ENCODE peak calls at places on chromosomes 1 and 21, in four cellular contexts. One of them, this sample, is unnamed.

GRCh38 chr1:112272101-112272772 is 123.8 kb upstream of the CTTNBP2NL start:
- DNase-seq in tibial artery: no peak
- DNase-seq in adrenal gland: no peak
- DNase-seq in RWPE1: no peak
- DNase-seq in this sample: no peak

GRCh38 chr1:153749408-153750005 is 21.7 kb downstream of the INTS3 start:
- DNase-seq in tibial artery: peak; percentile 92
- DNase-seq in adrenal gland: peak; percentile 89
- DNase-seq in RWPE1: peak; percentile 87
- DNase-seq in this sample: peak; percentile 80

GRCh38 chr1:162823231-162823630 is 32.7 kb downstream of the HSD17B7 start:
- DNase-seq in adrenal gland: no peak
- DNase-seq in RWPE1: no peak
- DNase-seq in tibial artery: no peak
- DNase-seq in this sample: no peak

GRCh38 chr1:219582310-219582709 is 30.6 kb downstream of the ZC3H11B start:
- DNase-seq in tibial artery: no peak
- DNase-seq in adrenal gland: no peak
- DNase-seq in RWPE1: no peak
- DNase-seq in this sample: no peak

GRCh38 chr1:63607322-63607721 is 14.1 kb downstream of the PGM1 start:
- DNase-seq in RWPE1: no peak
- DNase-seq in adrenal gland: no peak
- DNase-seq in tibial artery: no peak
- DNase-seq in this sample: no peak

GRCh38 chr21:40555129-40555528 is 291.8 kb downstream of the DSCAM start:
- DNase-seq in tibial artery: no peak
- DNase-seq in adrenal gland: no peak
- DNase-seq in RWPE1: no peak
- DNase-seq in this sample: no peak

GRCh38 chr1:23556661-23557470 is 2.4 kb downstream of the ID3 start:
- DNase-seq in adrenal gland: no peak
- DNase-seq in RWPE1: peak; percentile 74
- DNase-seq in tibial artery: no peak
- DNase-seq in this sample: no peak

GRCh38 chr21:21401444-21401843 is 403.2 kb downstream of the NCAM2 start:
- DNase-seq in tibial artery: no peak
- DNase-seq in RWPE1: no peak
- DNase-seq in adrenal gland: no peak
- DNase-seq in this sample: no peak

GRCh38 chr1:21764615-21765423 is 18.1 kb downstream of the USP48 start:
- DNase-seq in tibial artery: peak; percentile 65
- DNase-seq in adrenal gland: peak; percentile 92
- DNase-seq in RWPE1: peak; percentile 68
- DNase-seq in this sample: no peak

GRCh38 chr1:73065585-73065984 is 783.2 kb upstream of the NEGR1 start:
- DNase-seq in RWPE1: no peak
- DNase-seq in adrenal gland: no peak
- DNase-seq in tibial artery: no peak
- DNase-seq in this sample: no peak

GRCh38 chr21:42704861-42705260 is 51.4 kb downstream of the PDE9A start:
- DNase-seq in RWPE1: no peak
- DNase-seq in tibial artery: no peak
- DNase-seq in adrenal gland: no peak
- DNase-seq in this sample: no peak

GRCh38 chr1:220887202-220887867 is 8.1 kb downstream of the HLX start:
- DNase-seq in tibial artery: no peak
- DNase-seq in RWPE1: no peak
- DNase-seq in adrenal gland: no peak
- DNase-seq in this sample: no peak

GRCh38 chr1:27521336-27522147 is 31.6 kb upstream of the WASF2 start:
- DNase-seq in RWPE1: no peak
- DNase-seq in adrenal gland: no peak
- DNase-seq in tibial artery: peak; percentile 46
- DNase-seq in this sample: no peak

GRCh38 chr1:54396280-54396903 is 9.8 kb downstream of the SSBP3 start:
- DNase-seq in tibial artery: no peak
- DNase-seq in RWPE1: no peak
- DNase-seq in adrenal gland: no peak
- DNase-seq in this sample: no peak

GRCh38 chr1:234069760-234070159 is 165.3 kb downstream of the SLC35F3 start:
- DNase-seq in tibial artery: no peak
- DNase-seq in RWPE1: no peak
- DNase-seq in adrenal gland: no peak
- DNase-seq in this sample: no peak

GRCh38 chr1:9792156-9793042 is 31.4 kb downstream of the CLSTN1 start:
- DNase-seq in RWPE1: no peak
- DNase-seq in tibial artery: no peak
- DNase-seq in adrenal gland: no peak
- DNase-seq in this sample: no peak

GRCh38 chr1:83929184-83929583 is 69.7 kb downstream of the TTLL7 start:
- DNase-seq in tibial artery: peak; percentile 22
- DNase-seq in RWPE1: peak; percentile 8
- DNase-seq in adrenal gland: no peak
- DNase-seq in this sample: no peak

GRCh38 chr1:157034137-157034800 is 11.3 kb downstream of the ARHGEF11 start:
- DNase-seq in tibial artery: no peak
- DNase-seq in RWPE1: no peak
- DNase-seq in adrenal gland: no peak
- DNase-seq in this sample: no peak

GRCh38 chr1:197986817-197987216 is 69.6 kb downstream of the LHX9 start:
- DNase-seq in adrenal gland: no peak
- DNase-seq in RWPE1: no peak
- DNase-seq in tibial artery: no peak
- DNase-seq in this sample: no peak

GRCh38 chr1:150976879-150977694 is 2.5 kb upstream of the CERS2 start:
- DNase-seq in RWPE1: peak; percentile 84
- DNase-seq in adrenal gland: peak; percentile 95
- DNase-seq in tibial artery: peak; percentile 91
- DNase-seq in this sample: no peak

GRCh38 chr1:19409477-19410086 is 75.8 kb downstream of the CAPZB start:
- DNase-seq in adrenal gland: no peak
- DNase-seq in tibial artery: no peak
- DNase-seq in RWPE1: no peak
- DNase-seq in this sample: no peak

GRCh38 chr1:54051936-54052469 is 1.0 kb downstream of the TMEM59 start:
- DNase-seq in tibial artery: no peak
- DNase-seq in RWPE1: peak; percentile 33
- DNase-seq in adrenal gland: no peak
- DNase-seq in this sample: no peak

GRCh38 chr1:29238601-29238964 is 2.3 kb downstream of the PTPRU start:
- DNase-seq in tibial artery: no peak
- DNase-seq in adrenal gland: no peak
- DNase-seq in RWPE1: no peak
- DNase-seq in this sample: no peak

GRCh38 chr1:203129501-203130231 is 2.1 kb downstream of the ADORA1 start:
- DNase-seq in RWPE1: no peak
- DNase-seq in adrenal gland: peak; percentile 61
- DNase-seq in tibial artery: no peak
- DNase-seq in this sample: no peak

GRCh38 chr1:111406325-111406768 is 21.2 kb downstream of the OVGP1 start:
- DNase-seq in tibial artery: no peak
- DNase-seq in RWPE1: peak; percentile 27
- DNase-seq in adrenal gland: no peak
- DNase-seq in this sample: peak; percentile 57

GRCh38 chr1:175804556-175804955 is 61.2 kb upstream of the TNR start:
- DNase-seq in tibial artery: no peak
- DNase-seq in RWPE1: no peak
- DNase-seq in adrenal gland: no peak
- DNase-seq in this sample: no peak

GRCh38 chr1:125065821-125066180 is 3881.0 kb downstream of the SRGAP2C start:
- DNase-seq in tibial artery: no peak
- DNase-seq in RWPE1: no peak
- DNase-seq in adrenal gland: no peak
- DNase-seq in this sample: no peak

GRCh38 chr1:4483031-4483625 is 171.3 kb upstream of the AJAP1 start:
- DNase-seq in tibial artery: no peak
- DNase-seq in adrenal gland: no peak
- DNase-seq in RWPE1: no peak
- DNase-seq in this sample: no peak

GRCh38 chr1:67441183-67441582 is 11.0 kb upstream of the SERBP1 start:
- DNase-seq in tibial artery: peak; percentile 60
- DNase-seq in adrenal gland: peak; percentile 85
- DNase-seq in RWPE1: no peak
- DNase-seq in this sample: no peak

GRCh38 chr1:177209357-177209756 is 38.6 kb downstream of the BRINP2 start:
- DNase-seq in adrenal gland: peak; percentile 95
- DNase-seq in RWPE1: peak; percentile 95
- DNase-seq in tibial artery: peak; percentile 73
- DNase-seq in this sample: no peak

GRCh38 chr1:218967836-218968235 is 205.8 kb upstream of the LYPLAL1 start:
- DNase-seq in tibial artery: no peak
- DNase-seq in adrenal gland: no peak
- DNase-seq in RWPE1: no peak
- DNase-seq in this sample: no peak

GRCh38 chr1:200625381-200625824 is 4.9 kb upstream of the KIF14 start:
- DNase-seq in tibial artery: no peak
- DNase-seq in adrenal gland: no peak
- DNase-seq in RWPE1: peak; percentile 68
- DNase-seq in this sample: peak; percentile 57

GRCh38 chr1:243799908-243800307 is 50.1 kb downstream of the AKT3 start:
- DNase-seq in tibial artery: no peak
- DNase-seq in adrenal gland: no peak
- DNase-seq in RWPE1: no peak
- DNase-seq in this sample: no peak

GRCh38 chr1:172630060-172630818 is 28.7 kb upstream of the FASLG start:
- DNase-seq in RWPE1: no peak
- DNase-seq in tibial artery: no peak
- DNase-seq in adrenal gland: no peak
- DNase-seq in this sample: no peak

GRCh38 chr21:31623664-31624063 is 35.8 kb upstream of the SOD1 start:
- DNase-seq in tibial artery: no peak
- DNase-seq in adrenal gland: no peak
- DNase-seq in RWPE1: no peak
- DNase-seq in this sample: peak; percentile 49
- TF ChIP-seq CTCF in tibial artery: no peak
- TF ChIP-seq CTCF in adrenal gland: no peak
- TF ChIP-seq CTCF in RWPE1: no peak
- TF ChIP-seq CTCF in this sample: no peak

GRCh38 chr1:214439352-214440119 is 111.9 kb downstream of the PTPN14 start:
- DNase-seq in tibial artery: no peak
- DNase-seq in RWPE1: peak; percentile 92
- DNase-seq in adrenal gland: peak; percentile 86
- DNase-seq in this sample: peak; percentile 42
- TF ChIP-seq CTCF in tibial artery: no peak
- TF ChIP-seq CTCF in RWPE1: no peak
- TF ChIP-seq CTCF in adrenal gland: no peak
- TF ChIP-seq CTCF in this sample: no peak

GRCh38 chr1:38029081-38029681 is 16.6 kb downstream of the UTP11 start:
- DNase-seq in RWPE1: no peak
- DNase-seq in tibial artery: no peak
- DNase-seq in adrenal gland: peak; percentile 63
- DNase-seq in this sample: peak; percentile 18
- TF ChIP-seq CTCF in RWPE1: no peak
- TF ChIP-seq CTCF in tibial artery: no peak
- TF ChIP-seq CTCF in adrenal gland: no peak
- TF ChIP-seq CTCF in this sample: no peak

GRCh38 chr1:192808588-192809285 is at the start of gene RGS2:
- DNase-seq in adrenal gland: peak; percentile 94
- DNase-seq in tibial artery: peak; percentile 89
- DNase-seq in RWPE1: peak; percentile 96
- DNase-seq in this sample: peak; percentile 93
- TF ChIP-seq CTCF in adrenal gland: no peak
- TF ChIP-seq CTCF in tibial artery: no peak
- TF ChIP-seq CTCF in RWPE1: no peak
- TF ChIP-seq CTCF in this sample: peak; percentile 6

GRCh38 chr1:207259391-207259790 is 62.1 kb upstream of the CD55 start:
- DNase-seq in adrenal gland: no peak
- DNase-seq in tibial artery: no peak
- DNase-seq in RWPE1: no peak
- DNase-seq in this sample: no peak
- TF ChIP-seq CTCF in adrenal gland: peak; percentile 36
- TF ChIP-seq CTCF in tibial artery: peak; percentile 7
- TF ChIP-seq CTCF in RWPE1: no peak
- TF ChIP-seq CTCF in this sample: no peak

GRCh38 chr1:168092566-168093355 is 44.0 kb downstream of the GPR161 start:
- DNase-seq in RWPE1: no peak
- DNase-seq in adrenal gland: no peak
- DNase-seq in tibial artery: no peak
- DNase-seq in this sample: no peak
- TF ChIP-seq CTCF in RWPE1: peak; percentile 19
- TF ChIP-seq CTCF in adrenal gland: peak; percentile 16
- TF ChIP-seq CTCF in tibial artery: peak; percentile 24
- TF ChIP-seq CTCF in this sample: no peak

GRCh38 chr1:58031416-58031815 is 515.1 kb downstream of the OMA1 start:
- DNase-seq in adrenal gland: no peak
- DNase-seq in RWPE1: no peak
- DNase-seq in tibial artery: no peak
- DNase-seq in this sample: no peak

GRCh38 chr1:58033311-58033710 is 513.2 kb downstream of the OMA1 start:
- DNase-seq in tibial artery: no peak
- DNase-seq in adrenal gland: no peak
- DNase-seq in RWPE1: no peak
- DNase-seq in this sample: no peak

GRCh38 chr1:58032621-58033073 is 513.9 kb downstream of the OMA1 start:
- DNase-seq in tibial artery: no peak
- DNase-seq in RWPE1: no peak
- DNase-seq in adrenal gland: no peak
- DNase-seq in this sample: no peak

GRCh38 chr1:58035523-58035922 is 511.0 kb downstream of the OMA1 start:
- DNase-seq in RWPE1: peak; percentile 3
- DNase-seq in adrenal gland: no peak
- DNase-seq in tibial artery: no peak
- DNase-seq in this sample: no peak
- TF ChIP-seq CTCF in RWPE1: no peak
- TF ChIP-seq CTCF in adrenal gland: no peak
- TF ChIP-seq CTCF in tibial artery: no peak
- TF ChIP-seq CTCF in this sample: no peak

GRCh38 chr1:109089242-109090015 is 1.1 kb upstream of the TMEM167B start:
- DNase-seq in RWPE1: peak; percentile 59
- DNase-seq in tibial artery: no peak
- DNase-seq in adrenal gland: peak; percentile 72
- DNase-seq in this sample: peak; percentile 55
- TF ChIP-seq CTCF in RWPE1: peak; percentile 82
- TF ChIP-seq CTCF in tibial artery: peak; percentile 35
- TF ChIP-seq CTCF in adrenal gland: peak; percentile 47
- TF ChIP-seq CTCF in this sample: peak; percentile 78

This sample was measured in GM20000.